ENCODE peak calls at places on chromosomes 6 and 20, in six cellular contexts. One of them, this sample, is unnamed.
A peak's percentile ranks its signal among the peaks of the same experiment; 100 is the strongest.

GRCh38 chr6:112184996-112185395 is 69.4 kb downstream of the LAMA4 start:
- DNase-seq in GM12865: no peak
- DNase-seq in heart left ventricle: no peak
- DNase-seq in activated CD8-positive, alpha-beta T cell treated with anti-CD3 and anti-CD28 coated beads for 36 hours: no peak
- DNase-seq in spleen: no peak
- DNase-seq in body of pancreas: no peak
- DNase-seq in this sample: no peak

GRCh38 chr20:18679020-18679419 is 91.2 kb downstream of the DTD1 start:
- DNase-seq in GM12865: peak; percentile 56
- DNase-seq in heart left ventricle: no peak
- DNase-seq in activated CD8-positive, alpha-beta T cell treated with anti-CD3 and anti-CD28 coated beads for 36 hours: no peak
- DNase-seq in spleen: no peak
- DNase-seq in body of pancreas: no peak
- DNase-seq in this sample: no peak

GRCh38 chr20:43736588-43737091 is 9.8 kb upstream of the GTSF1L start:
- DNase-seq in GM12865: peak; percentile 93
- DNase-seq in heart left ventricle: no peak
- DNase-seq in activated CD8-positive, alpha-beta T cell treated with anti-CD3 and anti-CD28 coated beads for 36 hours: peak; percentile 78
- DNase-seq in spleen: no peak
- DNase-seq in body of pancreas: no peak
- DNase-seq in this sample: no peak

GRCh38 chr6:41155132-41155805 is 1.1 kb upstream of the TREML1 start:
- DNase-seq in GM12865: no peak
- DNase-seq in heart left ventricle: no peak
- DNase-seq in activated CD8-positive, alpha-beta T cell treated with anti-CD3 and anti-CD28 coated beads for 36 hours: no peak
- DNase-seq in spleen: no peak
- DNase-seq in body of pancreas: no peak
- DNase-seq in this sample: no peak

GRCh38 chr20:40651121-40651520 is 37.9 kb downstream of the MAFB start:
- DNase-seq in GM12865: no peak
- DNase-seq in heart left ventricle: no peak
- DNase-seq in activated CD8-positive, alpha-beta T cell treated with anti-CD3 and anti-CD28 coated beads for 36 hours: no peak
- DNase-seq in spleen: no peak
- DNase-seq in body of pancreas: no peak
- DNase-seq in this sample: no peak

GRCh38 chr20:49045440-49046086 is 549 bp upstream of the CSE1L start:
- DNase-seq in GM12865: peak; percentile 56
- DNase-seq in heart left ventricle: peak; percentile 55
- DNase-seq in activated CD8-positive, alpha-beta T cell treated with anti-CD3 and anti-CD28 coated beads for 36 hours: peak; percentile 47
- DNase-seq in spleen: peak; percentile 90
- DNase-seq in body of pancreas: peak; percentile 50
- DNase-seq in this sample: no peak

GRCh38 chr6:167113935-167114910 is 8.7 kb upstream of the CCR6 start:
- DNase-seq in GM12865: peak; percentile 93
- DNase-seq in heart left ventricle: no peak
- DNase-seq in activated CD8-positive, alpha-beta T cell treated with anti-CD3 and anti-CD28 coated beads for 36 hours: peak; percentile 68
- DNase-seq in spleen: peak; percentile 96
- DNase-seq in body of pancreas: no peak
- DNase-seq in this sample: peak; percentile 81

GRCh38 chr6:144379356-144379755 is 94.2 kb downstream of the UTRN start:
- DNase-seq in GM12865: no peak
- DNase-seq in heart left ventricle: no peak
- DNase-seq in activated CD8-positive, alpha-beta T cell treated with anti-CD3 and anti-CD28 coated beads for 36 hours: no peak
- DNase-seq in spleen: no peak
- DNase-seq in body of pancreas: no peak
- DNase-seq in this sample: no peak

GRCh38 chr6:28940294-28940858 is 16.6 kb upstream of the TRIM27 start:
- DNase-seq in GM12865: peak; percentile 72
- DNase-seq in heart left ventricle: peak; percentile 36
- DNase-seq in activated CD8-positive, alpha-beta T cell treated with anti-CD3 and anti-CD28 coated beads for 36 hours: peak; percentile 73
- DNase-seq in spleen: peak; percentile 80
- DNase-seq in body of pancreas: peak; percentile 39
- DNase-seq in this sample: no peak

GRCh38 chr6:102848210-102848609 is 1454.7 kb downstream of the GRIK2 start:
- DNase-seq in GM12865: no peak
- DNase-seq in heart left ventricle: no peak
- DNase-seq in activated CD8-positive, alpha-beta T cell treated with anti-CD3 and anti-CD28 coated beads for 36 hours: no peak
- DNase-seq in spleen: no peak
- DNase-seq in body of pancreas: no peak
- DNase-seq in this sample: no peak

GRCh38 chr20:63087236-63087871 is 80.6 kb upstream of the BHLHE23 start:
- DNase-seq in GM12865: no peak
- DNase-seq in heart left ventricle: peak; percentile 7
- DNase-seq in activated CD8-positive, alpha-beta T cell treated with anti-CD3 and anti-CD28 coated beads for 36 hours: no peak
- DNase-seq in spleen: peak; percentile 41
- DNase-seq in body of pancreas: no peak
- DNase-seq in this sample: peak; percentile 41

GRCh38 chr6:156402227-156402626 is 375.0 kb upstream of the ARID1B start:
- DNase-seq in GM12865: no peak
- DNase-seq in heart left ventricle: no peak
- DNase-seq in activated CD8-positive, alpha-beta T cell treated with anti-CD3 and anti-CD28 coated beads for 36 hours: no peak
- DNase-seq in spleen: no peak
- DNase-seq in body of pancreas: no peak
- DNase-seq in this sample: no peak

GRCh38 chr6:38027685-38028373 is 208.3 kb downstream of the ZFAND3 start:
- DNase-seq in GM12865: peak; percentile 33
- DNase-seq in heart left ventricle: no peak
- DNase-seq in activated CD8-positive, alpha-beta T cell treated with anti-CD3 and anti-CD28 coated beads for 36 hours: no peak
- DNase-seq in spleen: no peak
- DNase-seq in body of pancreas: no peak
- DNase-seq in this sample: no peak

GRCh38 chr6:111278738-111279137 is 191.4 kb downstream of the SLC16A10 start:
- DNase-seq in GM12865: no peak
- DNase-seq in heart left ventricle: no peak
- DNase-seq in activated CD8-positive, alpha-beta T cell treated with anti-CD3 and anti-CD28 coated beads for 36 hours: no peak
- DNase-seq in spleen: no peak
- DNase-seq in body of pancreas: no peak
- DNase-seq in this sample: no peak

GRCh38 chr6:133886104-133886503 is 2.8 kb upstream of the TCF21 start:
- DNase-seq in GM12865: no peak
- DNase-seq in heart left ventricle: no peak
- DNase-seq in activated CD8-positive, alpha-beta T cell treated with anti-CD3 and anti-CD28 coated beads for 36 hours: no peak
- DNase-seq in spleen: no peak
- DNase-seq in body of pancreas: no peak
- DNase-seq in this sample: no peak

GRCh38 chr6:431504-431903 is 40.0 kb downstream of the IRF4 start:
- DNase-seq in GM12865: peak; percentile 54
- DNase-seq in heart left ventricle: no peak
- DNase-seq in activated CD8-positive, alpha-beta T cell treated with anti-CD3 and anti-CD28 coated beads for 36 hours: peak; percentile 74
- DNase-seq in spleen: no peak
- DNase-seq in body of pancreas: no peak
- DNase-seq in this sample: no peak

GRCh38 chr20:63955281-63955845 is 853 bp downstream of the UCKL1 start:
- DNase-seq in GM12865: peak; percentile 50
- DNase-seq in heart left ventricle: peak; percentile 73
- DNase-seq in activated CD8-positive, alpha-beta T cell treated with anti-CD3 and anti-CD28 coated beads for 36 hours: no peak
- DNase-seq in spleen: no peak
- DNase-seq in body of pancreas: no peak
- DNase-seq in this sample: peak; percentile 92

GRCh38 chr20:62309947-62310756 is 7.4 kb downstream of the ADRM1 start:
- DNase-seq in GM12865: no peak
- DNase-seq in heart left ventricle: no peak
- DNase-seq in activated CD8-positive, alpha-beta T cell treated with anti-CD3 and anti-CD28 coated beads for 36 hours: no peak
- DNase-seq in spleen: no peak
- DNase-seq in body of pancreas: no peak
- DNase-seq in this sample: no peak

GRCh38 chr6:19214231-19214630 is 622.9 kb upstream of the ID4 start:
- DNase-seq in GM12865: no peak
- DNase-seq in heart left ventricle: no peak
- DNase-seq in activated CD8-positive, alpha-beta T cell treated with anti-CD3 and anti-CD28 coated beads for 36 hours: no peak
- DNase-seq in spleen: no peak
- DNase-seq in body of pancreas: no peak
- DNase-seq in this sample: no peak

GRCh38 chr20:10137533-10137932 is 81.1 kb upstream of the SNAP25 start:
- DNase-seq in GM12865: no peak
- DNase-seq in heart left ventricle: peak; percentile 23
- DNase-seq in activated CD8-positive, alpha-beta T cell treated with anti-CD3 and anti-CD28 coated beads for 36 hours: no peak
- DNase-seq in spleen: no peak
- DNase-seq in body of pancreas: no peak
- DNase-seq in this sample: no peak

GRCh38 chr6:114945392-114945791 is 602.6 kb upstream of the HS3ST5 start:
- DNase-seq in GM12865: no peak
- DNase-seq in heart left ventricle: no peak
- DNase-seq in activated CD8-positive, alpha-beta T cell treated with anti-CD3 and anti-CD28 coated beads for 36 hours: no peak
- DNase-seq in spleen: peak; percentile 37
- DNase-seq in body of pancreas: no peak
- DNase-seq in this sample: no peak

GRCh38 chr20:57748601-57749130 is 38.9 kb upstream of the PMEPA1 start:
- DNase-seq in GM12865: peak; percentile 68
- DNase-seq in heart left ventricle: peak; percentile 93
- DNase-seq in activated CD8-positive, alpha-beta T cell treated with anti-CD3 and anti-CD28 coated beads for 36 hours: peak; percentile 75
- DNase-seq in spleen: peak; percentile 81
- DNase-seq in body of pancreas: peak; percentile 75
- DNase-seq in this sample: peak; percentile 94

GRCh38 chr6:110398778-110399177 is 16.6 kb downstream of the DDO start:
- DNase-seq in GM12865: no peak
- DNase-seq in heart left ventricle: no peak
- DNase-seq in activated CD8-positive, alpha-beta T cell treated with anti-CD3 and anti-CD28 coated beads for 36 hours: no peak
- DNase-seq in spleen: no peak
- DNase-seq in body of pancreas: no peak
- DNase-seq in this sample: no peak

GRCh38 chr6:127968394-127968793 is 67.5 kb upstream of the THEMIS start:
- DNase-seq in GM12865: no peak
- DNase-seq in heart left ventricle: no peak
- DNase-seq in activated CD8-positive, alpha-beta T cell treated with anti-CD3 and anti-CD28 coated beads for 36 hours: no peak
- DNase-seq in spleen: no peak
- DNase-seq in body of pancreas: no peak
- DNase-seq in this sample: no peak
- TF ChIP-seq CTCF in GM12865: no peak
- TF ChIP-seq CTCF in heart left ventricle: no peak
- TF ChIP-seq CTCF in activated CD8-positive, alpha-beta T cell treated with anti-CD3 and anti-CD28 coated beads for 36 hours: peak; percentile 37
- TF ChIP-seq CTCF in spleen: no peak
- TF ChIP-seq CTCF in body of pancreas: no peak
- TF ChIP-seq CTCF in this sample: no peak

DNA sequence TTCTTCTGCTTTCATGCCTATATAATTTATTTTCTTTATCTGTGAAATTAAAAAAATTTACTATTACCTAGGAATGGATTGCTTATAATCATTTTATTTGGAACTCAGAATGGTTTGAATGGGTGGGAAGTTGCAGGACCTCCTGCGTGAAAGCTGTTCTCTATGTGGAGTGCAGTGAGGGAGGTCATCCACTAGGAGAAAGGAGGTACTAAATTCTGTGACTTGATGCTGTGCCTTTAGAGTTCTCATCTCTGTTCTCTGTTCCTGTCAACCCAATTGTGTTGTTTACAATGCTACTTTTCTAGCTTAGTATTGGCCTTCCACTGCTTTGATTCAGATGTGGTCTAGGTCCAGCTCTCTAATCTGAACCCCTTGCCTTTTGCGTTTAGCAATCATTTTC is 65.0 kb upstream of the HIVEP1 start:
- DNase-seq in GM12865: no peak
- DNase-seq in heart left ventricle: no peak
- DNase-seq in activated CD8-positive, alpha-beta T cell treated with anti-CD3 and anti-CD28 coated beads for 36 hours: no peak
- DNase-seq in spleen: no peak
- DNase-seq in body of pancreas: no peak
- DNase-seq in this sample: no peak
- TF ChIP-seq CTCF in GM12865: no peak
- TF ChIP-seq CTCF in heart left ventricle: no peak
- TF ChIP-seq CTCF in activated CD8-positive, alpha-beta T cell treated with anti-CD3 and anti-CD28 coated beads for 36 hours: peak; percentile 34
- TF ChIP-seq CTCF in spleen: no peak
- TF ChIP-seq CTCF in body of pancreas: no peak
- TF ChIP-seq CTCF in this sample: no peak

GRCh38 chr6:35499372-35499771 is 2.5 kb upstream of the TEAD3 start:
- DNase-seq in GM12865: no peak
- DNase-seq in heart left ventricle: no peak
- DNase-seq in activated CD8-positive, alpha-beta T cell treated with anti-CD3 and anti-CD28 coated beads for 36 hours: no peak
- DNase-seq in spleen: no peak
- DNase-seq in body of pancreas: no peak
- DNase-seq in this sample: no peak

GRCh38 chr6:35496036-35496850 is 636 bp downstream of the TEAD3 start:
- DNase-seq in GM12865: no peak
- DNase-seq in heart left ventricle: peak; percentile 61
- DNase-seq in activated CD8-positive, alpha-beta T cell treated with anti-CD3 and anti-CD28 coated beads for 36 hours: no peak
- DNase-seq in spleen: no peak
- DNase-seq in body of pancreas: peak; percentile 49
- DNase-seq in this sample: no peak

GRCh38 chr6:35498407-35499045 is 1.6 kb upstream of the TEAD3 start:
- DNase-seq in GM12865: no peak
- DNase-seq in heart left ventricle: no peak
- DNase-seq in activated CD8-positive, alpha-beta T cell treated with anti-CD3 and anti-CD28 coated beads for 36 hours: no peak
- DNase-seq in spleen: no peak
- DNase-seq in body of pancreas: no peak
- DNase-seq in this sample: peak; percentile 45

GRCh38 chr6:35496851-35497570 is at the start of gene TEAD3:
- DNase-seq in GM12865: peak; percentile 31
- DNase-seq in heart left ventricle: peak; percentile 68
- DNase-seq in activated CD8-positive, alpha-beta T cell treated with anti-CD3 and anti-CD28 coated beads for 36 hours: peak; percentile 48
- DNase-seq in spleen: peak; percentile 84
- DNase-seq in body of pancreas: peak; percentile 57
- DNase-seq in this sample: peak; percentile 91

DNA sequence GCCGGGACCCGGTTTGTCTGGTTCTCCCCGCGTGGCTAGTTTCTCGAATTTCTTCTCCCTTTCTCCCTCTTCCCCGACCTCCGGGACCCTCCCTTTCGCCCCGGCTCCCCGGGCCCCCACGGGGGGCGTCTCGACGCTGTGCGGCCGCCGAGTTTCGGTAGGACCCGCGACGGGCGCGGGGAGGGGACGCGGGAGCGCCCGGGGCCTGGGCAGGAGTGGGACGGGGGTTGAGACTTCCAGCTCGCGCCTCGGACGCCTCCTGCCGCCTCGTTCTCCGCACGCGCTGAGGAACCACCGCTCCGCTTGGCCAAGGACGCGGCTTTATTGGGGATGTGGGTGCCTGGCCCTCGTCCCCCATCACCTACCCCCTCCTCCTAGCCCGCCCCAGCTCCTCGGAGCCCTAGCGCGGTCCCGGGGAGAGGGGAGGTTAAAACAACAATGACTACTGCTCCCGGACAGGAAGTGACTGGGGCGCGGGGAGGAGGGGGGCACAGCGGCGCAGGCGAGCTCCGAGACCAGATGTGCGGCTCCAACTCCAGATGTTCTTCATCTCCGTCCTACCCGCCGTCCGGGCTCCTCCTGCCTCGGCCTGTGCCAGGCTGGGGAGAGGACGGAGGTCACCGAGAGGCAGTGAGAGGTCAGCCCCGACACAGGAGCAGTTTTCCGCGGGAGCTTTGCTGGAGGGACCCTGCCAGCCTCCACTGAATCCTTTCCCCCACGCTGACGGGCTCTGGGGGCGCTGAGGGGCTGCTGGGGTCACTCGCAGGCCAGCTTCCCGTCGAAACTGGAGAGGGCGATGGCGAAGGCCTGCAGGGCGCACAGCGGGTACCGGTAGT is 910 bp upstream of the TEAD3 start:
- DNase-seq in GM12865: no peak
- DNase-seq in heart left ventricle: peak; percentile 89
- DNase-seq in activated CD8-positive, alpha-beta T cell treated with anti-CD3 and anti-CD28 coated beads for 36 hours: peak; percentile 68
- DNase-seq in spleen: peak; percentile 86
- DNase-seq in body of pancreas: peak; percentile 47
- DNase-seq in this sample: peak; percentile 95
- TF ChIP-seq CTCF in GM12865: no peak
- TF ChIP-seq CTCF in heart left ventricle: no peak
- TF ChIP-seq CTCF in activated CD8-positive, alpha-beta T cell treated with anti-CD3 and anti-CD28 coated beads for 36 hours: no peak
- TF ChIP-seq CTCF in spleen: peak; percentile 13
- TF ChIP-seq CTCF in body of pancreas: no peak
- TF ChIP-seq CTCF in this sample: no peak

DNA sequence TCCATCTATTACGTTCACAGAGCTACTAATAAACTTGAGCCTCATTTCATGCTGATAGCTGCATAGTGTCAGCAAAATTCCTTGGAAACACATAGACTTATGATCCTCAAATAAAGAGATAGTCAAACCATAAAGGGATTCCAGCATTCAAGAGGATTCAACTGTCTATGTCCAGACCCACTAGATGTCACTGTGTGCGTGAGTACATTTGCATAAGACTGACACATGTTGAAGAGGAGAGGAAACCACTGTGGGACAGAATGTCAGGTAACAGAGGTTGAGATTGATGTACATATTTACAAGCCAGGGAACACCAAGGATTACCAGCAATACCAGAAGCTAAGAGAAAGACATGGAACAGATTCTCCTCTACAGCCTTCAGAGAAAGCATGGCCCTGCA is 266.5 kb downstream of the COL12A1 start:
- DNase-seq in GM12865: peak; percentile 18
- DNase-seq in heart left ventricle: no peak
- DNase-seq in activated CD8-positive, alpha-beta T cell treated with anti-CD3 and anti-CD28 coated beads for 36 hours: no peak
- DNase-seq in spleen: no peak
- DNase-seq in body of pancreas: no peak
- DNase-seq in this sample: no peak
- TF ChIP-seq CTCF in GM12865: no peak
- TF ChIP-seq CTCF in heart left ventricle: no peak
- TF ChIP-seq CTCF in activated CD8-positive, alpha-beta T cell treated with anti-CD3 and anti-CD28 coated beads for 36 hours: no peak
- TF ChIP-seq CTCF in spleen: no peak
- TF ChIP-seq CTCF in body of pancreas: no peak
- TF ChIP-seq CTCF in this sample: peak; percentile 3